ENCODE peak calls at places on chromosomes 1 and 21, in eight cellular contexts. One of them, this sample, is unnamed. For H3K36me3, the result is how much of the 10 kb centered on the place peaks cover.

GRCh38 chr1:102798718-102799117 is 309.6 kb downstream of the COL11A1 start:
- DNase-seq in testis: no peak
- DNase-seq in IMR-90: no peak
- DNase-seq in esophagus squamous epithelium: no peak
- DNase-seq in ovary: no peak
- DNase-seq in heart left ventricle: no peak
- DNase-seq in vagina: no peak
- DNase-seq in tibial nerve: no peak
- DNase-seq in this sample: no peak

GRCh38 chr1:48493970-48494769 is 22.2 kb upstream of the SPATA6 start:
- DNase-seq in testis: peak
- DNase-seq in IMR-90: peak
- DNase-seq in esophagus squamous epithelium: no peak
- DNase-seq in ovary: peak
- DNase-seq in heart left ventricle: no peak
- DNase-seq in vagina: no peak
- DNase-seq in tibial nerve: no peak
- DNase-seq in this sample: peak

GRCh38 chr21:37452222-37452621 is 85.6 kb downstream of the DYRK1A start:
- DNase-seq in testis: no peak
- DNase-seq in IMR-90: peak
- DNase-seq in esophagus squamous epithelium: no peak
- DNase-seq in ovary: no peak
- DNase-seq in heart left ventricle: no peak
- DNase-seq in vagina: no peak
- DNase-seq in tibial nerve: no peak
- DNase-seq in this sample: no peak

GRCh38 chr1:211534545-211535291 is 42.8 kb upstream of the RD3 start:
- DNase-seq in testis: no peak
- DNase-seq in IMR-90: no peak
- DNase-seq in esophagus squamous epithelium: no peak
- DNase-seq in ovary: no peak
- DNase-seq in heart left ventricle: no peak
- DNase-seq in vagina: no peak
- DNase-seq in tibial nerve: no peak
- DNase-seq in this sample: no peak

GRCh38 chr1:205251576-205251975 is 23.8 kb downstream of the TMCC2 start:
- DNase-seq in testis: no peak
- DNase-seq in IMR-90: no peak
- DNase-seq in esophagus squamous epithelium: no peak
- DNase-seq in ovary: no peak
- DNase-seq in heart left ventricle: no peak
- DNase-seq in vagina: no peak
- DNase-seq in tibial nerve: no peak
- DNase-seq in this sample: no peak

GRCh38 chr1:26401891-26402290 is 8.7 kb upstream of the LIN28A start:
- DNase-seq in testis: no peak
- DNase-seq in IMR-90: no peak
- DNase-seq in esophagus squamous epithelium: no peak
- DNase-seq in ovary: no peak
- DNase-seq in heart left ventricle: no peak
- DNase-seq in vagina: no peak
- DNase-seq in tibial nerve: no peak
- DNase-seq in this sample: no peak

GRCh38 chr1:192810253-192810880 is 1.5 kb downstream of the RGS2 start:
- DNase-seq in testis: no peak
- DNase-seq in IMR-90: peak
- DNase-seq in esophagus squamous epithelium: no peak
- DNase-seq in ovary: no peak
- DNase-seq in heart left ventricle: no peak
- DNase-seq in vagina: no peak
- DNase-seq in tibial nerve: no peak
- DNase-seq in this sample: no peak

GRCh38 chr1:228108742-228109072 is 392 bp downstream of the MRPL55 start:
- DNase-seq in testis: no peak
- DNase-seq in IMR-90: no peak
- DNase-seq in esophagus squamous epithelium: no peak
- DNase-seq in ovary: no peak
- DNase-seq in heart left ventricle: no peak
- DNase-seq in vagina: no peak
- DNase-seq in tibial nerve: no peak
- DNase-seq in this sample: no peak

GRCh38 chr21:35206141-35207125 is 157.3 kb upstream of the RUNX1 start:
- DNase-seq in testis: no peak
- DNase-seq in IMR-90: peak
- DNase-seq in esophagus squamous epithelium: no peak
- DNase-seq in ovary: peak
- DNase-seq in heart left ventricle: no peak
- DNase-seq in vagina: no peak
- DNase-seq in tibial nerve: no peak
- DNase-seq in this sample: peak

GRCh38 chr1:4375812-4376211 is 278.6 kb upstream of the AJAP1 start:
- DNase-seq in testis: no peak
- DNase-seq in IMR-90: no peak
- DNase-seq in esophagus squamous epithelium: no peak
- DNase-seq in ovary: no peak
- DNase-seq in heart left ventricle: no peak
- DNase-seq in vagina: no peak
- DNase-seq in tibial nerve: no peak
- DNase-seq in this sample: no peak

GRCh38 chr1:168535536-168535935 is 8.3 kb downstream of the XCL2 start:
- DNase-seq in testis: no peak
- DNase-seq in IMR-90: no peak
- DNase-seq in esophagus squamous epithelium: no peak
- DNase-seq in ovary: no peak
- DNase-seq in heart left ventricle: no peak
- DNase-seq in vagina: no peak
- DNase-seq in tibial nerve: no peak
- DNase-seq in this sample: no peak

GRCh38 chr1:14616997-14617396 is 18.5 kb downstream of the KAZN start:
- DNase-seq in testis: no peak
- DNase-seq in IMR-90: no peak
- DNase-seq in esophagus squamous epithelium: no peak
- DNase-seq in ovary: no peak
- DNase-seq in heart left ventricle: no peak
- DNase-seq in vagina: no peak
- DNase-seq in tibial nerve: no peak
- DNase-seq in this sample: no peak

GRCh38 chr1:66925944-66926343 is 1.2 kb downstream of the MIER1 start:
- DNase-seq in testis: no peak
- DNase-seq in IMR-90: no peak
- DNase-seq in esophagus squamous epithelium: no peak
- DNase-seq in ovary: no peak
- DNase-seq in heart left ventricle: no peak
- DNase-seq in vagina: no peak
- DNase-seq in tibial nerve: no peak
- DNase-seq in this sample: no peak

GRCh38 chr1:218259800-218260199 is 25.3 kb upstream of the RRP15 start:
- DNase-seq in testis: no peak
- DNase-seq in IMR-90: no peak
- DNase-seq in esophagus squamous epithelium: no peak
- DNase-seq in ovary: no peak
- DNase-seq in heart left ventricle: no peak
- DNase-seq in vagina: no peak
- DNase-seq in tibial nerve: no peak
- DNase-seq in this sample: no peak

GRCh38 chr1:64540265-64540791 is 70.4 kb downstream of the CACHD1 start:
- DNase-seq in testis: no peak
- DNase-seq in IMR-90: no peak
- DNase-seq in esophagus squamous epithelium: no peak
- DNase-seq in ovary: no peak
- DNase-seq in heart left ventricle: no peak
- DNase-seq in vagina: no peak
- DNase-seq in tibial nerve: no peak
- DNase-seq in this sample: no peak

GRCh38 chr1:85850238-85850637 is 142.0 kb upstream of the ZNHIT6 start:
- DNase-seq in testis: no peak
- DNase-seq in IMR-90: peak
- DNase-seq in esophagus squamous epithelium: no peak
- DNase-seq in ovary: no peak
- DNase-seq in heart left ventricle: no peak
- DNase-seq in vagina: no peak
- DNase-seq in tibial nerve: no peak
- DNase-seq in this sample: no peak

GRCh38 chr21:32426592-32427051 is 14.1 kb downstream of the EVA1C start:
- DNase-seq in testis: no peak
- DNase-seq in IMR-90: peak
- DNase-seq in esophagus squamous epithelium: no peak
- DNase-seq in ovary: no peak
- DNase-seq in heart left ventricle: no peak
- DNase-seq in vagina: no peak
- DNase-seq in tibial nerve: no peak
- DNase-seq in this sample: no peak

DNA sequence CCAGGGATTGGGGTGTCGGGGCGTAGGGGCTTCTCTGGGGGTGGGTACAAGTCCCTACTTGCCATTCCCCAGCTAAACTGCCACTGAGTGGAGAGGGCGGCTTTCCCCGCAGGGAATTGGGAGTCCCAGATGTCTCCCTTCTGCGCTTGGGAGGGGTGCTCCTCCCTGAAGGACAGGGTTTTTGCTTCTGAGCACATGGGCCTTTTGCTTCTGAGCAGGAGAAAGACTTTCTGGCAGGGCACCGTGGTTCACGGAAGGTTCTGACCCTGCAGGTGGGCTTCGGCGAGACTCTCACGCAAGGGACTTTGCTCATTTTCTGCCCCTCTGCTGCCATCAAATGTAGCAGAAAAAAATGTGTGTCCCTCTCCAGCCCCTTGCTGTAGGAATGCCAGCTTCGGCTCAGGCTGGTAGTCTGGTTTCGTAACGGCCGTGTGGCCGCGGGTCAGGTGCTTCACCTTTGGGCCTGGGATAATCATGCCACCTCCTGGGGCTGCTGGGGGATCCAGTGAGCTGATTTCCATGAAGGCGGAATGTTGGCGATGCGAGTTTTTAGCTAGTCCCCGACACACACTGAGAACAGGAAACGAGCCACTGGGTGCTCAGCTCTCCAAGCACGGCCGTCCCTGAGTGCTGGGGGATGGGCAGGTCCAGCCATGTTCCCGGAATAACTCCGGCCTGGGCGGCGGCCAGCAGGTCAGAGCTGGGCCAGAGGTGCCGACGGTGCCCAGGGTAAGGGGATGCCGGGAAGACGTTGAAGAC is 364.0 kb downstream of the CAMTA1 start:
- DNase-seq in testis: peak
- DNase-seq in IMR-90: no peak
- DNase-seq in esophagus squamous epithelium: no peak
- DNase-seq in ovary: peak
- DNase-seq in heart left ventricle: peak
- DNase-seq in vagina: no peak
- DNase-seq in tibial nerve: no peak
- DNase-seq in this sample: peak
- TF ChIP-seq CTCF in testis: no peak
- TF ChIP-seq CTCF in IMR-90: no peak
- TF ChIP-seq CTCF in esophagus squamous epithelium: no peak
- TF ChIP-seq CTCF in ovary: no peak
- TF ChIP-seq CTCF in heart left ventricle: no peak
- TF ChIP-seq CTCF in vagina: no peak
- TF ChIP-seq CTCF in tibial nerve: no peak
- TF ChIP-seq CTCF in this sample: no peak

DNA sequence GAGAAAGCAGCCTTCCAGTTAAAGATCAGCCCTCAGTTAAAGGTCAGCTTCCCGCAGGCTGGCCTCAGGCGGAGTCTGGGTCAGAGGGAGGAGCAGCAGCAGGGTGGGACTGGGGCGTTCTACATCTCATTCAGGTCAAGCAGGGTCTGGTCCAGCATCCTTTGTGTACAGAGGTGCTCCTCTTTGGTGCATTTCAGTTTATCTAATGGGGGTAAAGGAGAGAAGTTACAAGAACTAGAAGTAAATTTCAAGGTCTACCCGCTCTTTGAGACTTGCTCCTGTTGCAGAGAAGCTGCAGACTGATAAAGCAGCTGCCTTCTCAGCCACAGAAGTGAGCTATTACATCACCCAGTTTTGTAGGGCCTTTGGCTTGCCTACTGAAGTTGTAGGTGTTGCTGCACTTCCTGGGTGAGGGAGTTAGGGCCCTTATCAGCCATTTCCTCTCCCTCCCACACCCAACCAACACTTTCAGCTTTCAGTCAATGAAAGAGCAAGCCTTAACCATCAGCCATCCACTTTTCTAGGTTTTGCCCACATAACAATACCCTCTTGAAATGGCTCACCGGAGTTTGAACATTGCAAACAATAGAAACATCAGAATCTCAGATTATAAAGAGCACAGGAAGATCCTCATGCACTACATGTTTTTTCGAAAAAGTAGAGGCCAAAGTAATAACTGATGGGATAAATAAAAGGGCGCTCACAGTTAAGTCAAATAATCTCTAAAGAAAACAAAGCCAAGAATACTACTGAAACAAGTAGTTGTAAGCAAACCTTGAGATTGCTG is 2.8 kb upstream of the NUP210L start:
- DNase-seq in testis: peak
- DNase-seq in IMR-90: peak
- DNase-seq in esophagus squamous epithelium: no peak
- DNase-seq in ovary: no peak
- DNase-seq in heart left ventricle: no peak
- DNase-seq in vagina: no peak
- DNase-seq in tibial nerve: no peak
- DNase-seq in this sample: no peak
- H3K36me3 ChIP-seq in testis: under half
- H3K36me3 ChIP-seq in IMR-90: under half
- H3K36me3 ChIP-seq in esophagus squamous epithelium: under half
- H3K36me3 ChIP-seq in ovary: under half
- H3K36me3 ChIP-seq in heart left ventricle: under half
- H3K36me3 ChIP-seq in vagina: under half
- H3K36me3 ChIP-seq in tibial nerve: under half
- H3K36me3 ChIP-seq in this sample: under half

DNA sequence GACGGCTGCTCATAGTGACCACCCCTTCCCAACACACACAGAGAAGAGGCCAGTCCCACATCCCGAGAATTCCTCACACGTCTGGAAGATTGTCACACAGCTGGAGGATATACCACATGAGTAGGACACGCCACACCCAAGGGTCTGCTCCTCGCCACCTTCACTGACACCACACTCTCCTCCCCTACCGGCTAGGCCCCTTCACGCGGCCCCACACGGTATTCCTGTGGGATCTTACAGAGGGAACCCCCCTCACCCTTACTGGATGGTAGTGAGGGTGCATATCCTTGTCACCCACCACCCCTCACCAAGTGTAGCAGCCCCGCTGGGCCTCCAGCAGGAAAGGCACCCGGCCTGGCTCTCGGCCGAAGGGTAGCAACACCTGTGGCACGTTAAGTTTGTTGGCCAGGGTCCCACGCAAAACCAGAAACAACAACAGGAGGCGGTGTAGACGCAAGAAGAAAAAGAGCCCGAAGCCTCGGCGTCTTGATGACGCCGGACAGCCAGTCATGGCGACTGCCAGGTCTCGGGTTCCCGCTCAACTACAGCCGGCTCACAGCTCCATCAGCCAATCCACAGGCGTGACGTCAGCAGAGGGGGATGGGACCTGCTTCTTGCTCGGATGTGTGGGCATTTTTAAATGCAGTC is at the start of gene NUP210L:
- DNase-seq in testis: peak
- DNase-seq in IMR-90: peak
- DNase-seq in esophagus squamous epithelium: no peak
- DNase-seq in ovary: peak
- DNase-seq in heart left ventricle: peak
- DNase-seq in vagina: no peak
- DNase-seq in tibial nerve: peak
- DNase-seq in this sample: peak
- TF ChIP-seq POLR2A in testis: no peak
- TF ChIP-seq POLR2A in IMR-90: no peak
- TF ChIP-seq POLR2A in esophagus squamous epithelium: no peak
- TF ChIP-seq POLR2A in ovary: no peak
- TF ChIP-seq POLR2A in heart left ventricle: no peak
- TF ChIP-seq POLR2A in vagina: no peak
- TF ChIP-seq POLR2A in tibial nerve: no peak
- TF ChIP-seq POLR2A in this sample: peak

GRCh38 chr1:171985639-171986038 is 144.3 kb downstream of the DNM3 start:
- DNase-seq in testis: peak
- DNase-seq in IMR-90: no peak
- DNase-seq in esophagus squamous epithelium: no peak
- DNase-seq in ovary: no peak
- DNase-seq in heart left ventricle: no peak
- DNase-seq in vagina: no peak
- DNase-seq in tibial nerve: no peak
- DNase-seq in this sample: no peak
- TF ChIP-seq CTCF in testis: no peak
- TF ChIP-seq CTCF in IMR-90: peak
- TF ChIP-seq CTCF in esophagus squamous epithelium: no peak
- TF ChIP-seq CTCF in ovary: no peak
- TF ChIP-seq CTCF in heart left ventricle: no peak
- TF ChIP-seq CTCF in vagina: no peak
- TF ChIP-seq CTCF in tibial nerve: no peak
- TF ChIP-seq CTCF in this sample: no peak

This sample was measured in body of pancreas.